ENCODE peak calls at places on chromosome 10, in nine cellular contexts. A, W, Z, G, O, X, K, Q and L are unnamed samples.
A peak's percentile ranks its signal among the peaks of the same experiment; 100 is the strongest.

GRCh38 chr10:49662169-49662830 is 17.2 kb upstream of the C10orf53 start:
- DNase-seq in G (peak; percentile 45), W (no peak), Q (no peak), A (no peak), X (no peak), K (no peak), O (no peak), Z (no peak), L (no peak)

GRCh38 chr10:75851946-75852345 is 420.5 kb downstream of the LRMDA start:
- DNase-seq in W (no peak), O (no peak), G (no peak), Z (no peak), Q (no peak), A (no peak), K (peak; percentile 28), X (no peak), L (peak; percentile 10)

GRCh38 chr10:7251696-7252465 is 159.0 kb downstream of the SFMBT2 start:
- DNase-seq in O (peak; percentile 66), K (peak; percentile 59), W (no peak), G (no peak), Z (no peak), A (peak; percentile 64), Q (no peak), X (no peak), L (no peak)

GRCh38 chr10:44921506-44921905 is 10.4 kb downstream of the TMEM72 start:
- DNase-seq in O (peak; percentile 5), Q (no peak), Z (no peak), K (no peak), G (peak; percentile 60), W (no peak), X (no peak), A (no peak), L (no peak)

GRCh38 chr10:58645762-58646161 is 133.1 kb downstream of the BICC1 start:
- DNase-seq in X (no peak), Z (peak; percentile 63), G (no peak), W (peak; percentile 61), Q (no peak), O (no peak), K (no peak), A (no peak), L (no peak)

GRCh38 chr10:94076325-94076841 is 82.7 kb downstream of the PLCE1 start:
- DNase-seq in K (no peak), W (peak; percentile 81), A (no peak), G (no peak), O (no peak), Q (no peak), X (no peak), Z (peak; percentile 82), L (no peak)

GRCh38 chr10:124003070-124003419 is 90.4 kb downstream of the CHST15 start:
- DNase-seq in O (no peak), Z (no peak), Q (no peak), W (no peak), K (no peak), A (no peak), G (peak; percentile 69), X (no peak), L (no peak)

GRCh38 chr10:133442191-133442966 is 11.4 kb upstream of the SCART1 start:
- DNase-seq in A (no peak), Z (no peak), K (peak; percentile 17), Q (no peak), W (no peak), O (no peak), X (peak; percentile 61), G (peak; percentile 60), L (no peak)

GRCh38 chr10:42983595-42983990 is 93.3 kb upstream of the RET start:
- DNase-seq in G (no peak), X (no peak), Q (no peak), K (no peak), W (no peak), Z (no peak), A (no peak), O (no peak), L (no peak)

GRCh38 chr10:69387500-69387899 is 29.2 kb downstream of the TACR2 start:
- DNase-seq in A (no peak), G (no peak), X (no peak), O (no peak), W (no peak), K (no peak), Z (no peak), Q (no peak), L (no peak)

GRCh38 chr10:52261362-52261761 is 52.7 kb upstream of the DKK1 start:
- DNase-seq in A (no peak), X (no peak), O (no peak), W (no peak), G (no peak), Z (no peak), Q (no peak), K (no peak), L (no peak)

GRCh38 chr10:34327184-34327583 is 487.9 kb downstream of the PARD3 start:
- DNase-seq in G (no peak), Z (no peak), A (no peak), X (no peak), O (no peak), Q (no peak), W (no peak), K (no peak), L (no peak)

GRCh38 chr10:127815147-127815546 is 77.6 kb downstream of the CLRN3 start:
- DNase-seq in G (no peak), W (no peak), K (no peak), X (no peak), Z (no peak), Q (no peak), A (no peak), O (no peak), L (no peak)

DNA sequence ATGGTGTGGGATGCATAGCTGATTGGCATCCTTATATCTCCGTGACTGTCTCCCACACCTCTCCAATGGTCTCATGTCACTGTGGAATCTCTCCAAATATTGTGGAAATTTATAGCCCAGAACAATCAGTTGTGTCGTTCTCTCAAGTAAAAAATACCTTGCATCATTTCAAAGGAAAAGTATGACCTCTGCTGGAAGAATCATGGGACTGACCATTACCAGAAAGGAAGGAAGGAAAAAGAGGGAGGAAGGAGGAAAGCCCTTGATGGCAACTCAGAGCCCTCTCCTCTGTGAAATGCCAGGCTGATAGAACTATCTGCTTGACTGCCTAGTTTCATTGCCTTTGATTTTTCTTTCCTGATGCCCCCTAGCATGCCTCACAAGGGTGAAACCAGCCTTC is 76.3 kb downstream of the FOXI2 start:
- DNase-seq in W (no peak), A (no peak), G (no peak), Z (no peak), O (no peak), X (no peak), K (no peak), Q (no peak), L (no peak)
- TF ChIP-seq CTCF in W (no peak), A (no peak), G (no peak), Z (no peak), O (no peak), X (no peak), K (no peak), Q (peak; percentile 23), L (peak; percentile 29)

GRCh38 chr10:88792656-88793055 is 9.9 kb upstream of the LIPM start:
- DNase-seq in G (no peak), X (peak; percentile 82), Q (peak; percentile 69), Z (peak; percentile 86), A (no peak), W (peak; percentile 28), O (peak; percentile 21), K (peak; percentile 41), L (no peak)
- H3K4me3 ChIP-seq in G (no peak overlapping the region), X (no peak overlapping the region), Q (no peak overlapping the region), Z (no peak overlapping the region), A (no peak overlapping the region), W (no peak overlapping the region), O (no peak overlapping the region), K (no peak overlapping the region), L (no peak overlapping the region)

DNA sequence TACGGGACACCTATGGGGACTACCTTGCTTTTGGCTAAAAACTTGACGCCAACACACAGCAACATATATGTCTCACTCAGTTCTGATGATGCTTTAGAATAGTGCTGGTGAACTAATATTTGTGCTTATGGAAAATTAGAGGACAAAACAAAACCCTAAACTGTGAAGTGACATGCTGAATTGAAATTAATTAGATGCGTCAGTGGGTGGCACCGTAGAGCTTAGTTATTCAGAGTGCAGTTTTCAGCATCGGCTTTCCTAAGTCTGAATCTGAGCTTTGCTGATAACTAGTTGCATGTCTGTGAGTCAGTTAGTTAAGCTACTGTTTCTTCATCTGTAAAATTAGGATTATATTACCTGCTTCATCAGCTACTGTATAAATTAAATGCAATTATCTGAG is 245.0 kb upstream of the SORCS1 start:
- DNase-seq in A (no peak), Q (no peak), X (no peak), G (no peak), Z (peak; percentile 23), K (no peak), O (no peak), W (peak; percentile 24), L (peak; percentile 31)
- TF ChIP-seq CTCF in A (no peak), Q (peak; percentile 23), X (no peak), G (no peak), Z (no peak), K (no peak), O (no peak), W (peak; percentile 37), L (peak; percentile 35)

GRCh38 chr10:79982486-79982800 is 33.5 kb upstream of the SFTPD start:
- DNase-seq in X (no peak), W (no peak), Q (no peak), A (no peak), Z (no peak), O (no peak), G (no peak), K (no peak), L (no peak)
- H3K4me3 ChIP-seq in X (peak overlapping the region; percentile 48), W (peak overlapping the region; percentile 64), Q (peak overlapping the region; percentile 70), A (no peak overlapping the region), Z (peak overlapping the region; percentile 14), O (peak overlapping the region; percentile 62), G (peak overlapping the region; percentile 81), K (peak overlapping the region; percentile 78), L (peak overlapping the region; percentile 63)

DNA sequence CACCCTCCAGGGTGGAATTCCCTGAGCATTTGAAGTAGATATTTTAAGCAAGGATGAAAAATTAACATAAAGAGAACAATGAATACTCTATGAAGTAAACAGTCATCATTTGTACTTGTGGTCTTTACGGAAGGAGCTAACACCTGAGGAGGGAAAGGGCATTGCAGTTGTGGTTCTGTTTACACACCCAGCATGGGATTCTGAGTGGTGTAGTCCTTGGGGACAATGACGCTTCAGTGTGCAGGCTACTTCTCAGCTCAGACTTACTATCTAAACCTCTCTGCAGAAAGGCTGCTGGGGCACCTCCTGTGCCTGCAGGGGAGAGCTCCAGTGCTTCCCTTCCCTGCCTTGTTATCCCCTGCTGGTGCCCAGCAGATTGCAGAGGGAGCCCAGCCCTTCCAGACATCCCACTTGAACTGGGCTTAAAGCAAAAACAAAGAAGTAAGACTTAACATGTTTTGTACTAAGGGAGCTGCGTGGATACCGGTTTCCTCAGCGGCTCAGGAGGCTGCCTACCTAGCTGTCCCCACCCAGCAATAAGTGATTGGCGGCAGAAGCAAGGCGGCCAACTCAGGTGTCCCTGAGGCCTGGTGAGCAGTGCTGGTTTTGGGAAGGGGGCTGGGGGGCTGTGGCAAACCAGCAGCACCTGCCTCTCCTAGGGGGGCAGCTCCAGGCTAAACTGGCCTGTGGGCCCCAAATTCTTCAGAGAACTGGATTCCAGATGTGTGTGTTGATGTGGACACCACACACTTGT is 89.1 kb downstream of the CELF2 start:
- DNase-seq in G (no peak), Q (no peak), X (no peak), W (no peak), O (no peak), K (no peak), Z (no peak), A (no peak), L (no peak)
- TF ChIP-seq CTCF in G (no peak), Q (no peak), X (no peak), W (no peak), O (no peak), K (no peak), Z (no peak), A (no peak), L (no peak)